ENCODE peak calls at places on chromosomes 6 and 20, in five cellular contexts. One of them, this sample, is unnamed.

GRCh38 chr6:127590344-127590743 is 13.4 kb downstream of the C6orf58 start:
- DNase-seq in IMR-90: no peak
- DNase-seq in neuronal stem cell: no peak
- DNase-seq in H9: no peak
- DNase-seq in H1: no peak
- DNase-seq in this sample: no peak

GRCh38 chr20:18527836-18528235 is 20.1 kb downstream of the SEC23B start:
- DNase-seq in IMR-90: peak; percentile 75
- DNase-seq in neuronal stem cell: no peak
- DNase-seq in H9: no peak
- DNase-seq in H1: no peak
- DNase-seq in this sample: no peak

GRCh38 chr6:37741757-37742400 is 44.2 kb upstream of the MDGA1 start:
- DNase-seq in IMR-90: no peak
- DNase-seq in neuronal stem cell: peak; percentile 42
- DNase-seq in H9: peak; percentile 56
- DNase-seq in H1: no peak
- DNase-seq in this sample: peak; percentile 71

GRCh38 chr6:166632731-166633130 is 5.7 kb upstream of the RPS6KA2 start:
- DNase-seq in IMR-90: no peak
- DNase-seq in neuronal stem cell: no peak
- DNase-seq in H9: no peak
- DNase-seq in H1: no peak
- DNase-seq in this sample: no peak

GRCh38 chr6:39934060-39934757 is at the start of gene MOCS1:
- DNase-seq in IMR-90: peak; percentile 47
- DNase-seq in neuronal stem cell: peak; percentile 58
- DNase-seq in H9: peak; percentile 90
- DNase-seq in H1: peak; percentile 56
- DNase-seq in this sample: peak; percentile 87

GRCh38 chr6:33247977-33248642 is 23.6 kb downstream of the VPS52 start:
- DNase-seq in IMR-90: peak; percentile 81
- DNase-seq in neuronal stem cell: peak; percentile 93
- DNase-seq in H9: peak; percentile 90
- DNase-seq in H1: peak; percentile 75
- DNase-seq in this sample: peak; percentile 90

GRCh38 chr6:22411408-22412105 is 114.7 kb upstream of the PRL start:
- DNase-seq in IMR-90: peak; percentile 51
- DNase-seq in neuronal stem cell: no peak
- DNase-seq in H9: no peak
- DNase-seq in H1: no peak
- DNase-seq in this sample: no peak

GRCh38 chr6:35288834-35289233 is 8.8 kb upstream of the DEF6 start:
- DNase-seq in IMR-90: no peak
- DNase-seq in neuronal stem cell: no peak
- DNase-seq in H9: no peak
- DNase-seq in H1: no peak
- DNase-seq in this sample: no peak

GRCh38 chr6:4612636-4613171 is 163.5 kb upstream of the CDYL start:
- DNase-seq in IMR-90: peak; percentile 32
- DNase-seq in neuronal stem cell: no peak
- DNase-seq in H9: no peak
- DNase-seq in H1: no peak
- DNase-seq in this sample: no peak

GRCh38 chr6:11392778-11393507 is 144.6 kb upstream of the TMEM170B start:
- DNase-seq in IMR-90: no peak
- DNase-seq in neuronal stem cell: no peak
- DNase-seq in H9: no peak
- DNase-seq in H1: no peak
- DNase-seq in this sample: peak; percentile 85

GRCh38 chr20:32811886-32812285 is 7.9 kb upstream of the MAPRE1 start:
- DNase-seq in IMR-90: no peak
- DNase-seq in neuronal stem cell: no peak
- DNase-seq in H9: no peak
- DNase-seq in H1: no peak
- DNase-seq in this sample: no peak

GRCh38 chr20:1619861-1620444 is at the start of gene SIRPB1:
- DNase-seq in IMR-90: peak; percentile 0
- DNase-seq in neuronal stem cell: no peak
- DNase-seq in H9: no peak
- DNase-seq in H1: no peak
- DNase-seq in this sample: no peak

GRCh38 chr6:129849456-129849855 is 11.7 kb downstream of the TMEM244 start:
- DNase-seq in IMR-90: peak; percentile 88
- DNase-seq in neuronal stem cell: no peak
- DNase-seq in H9: no peak
- DNase-seq in H1: no peak
- DNase-seq in this sample: peak; percentile 12

GRCh38 chr6:110328231-110328630 is 29.9 kb downstream of the METTL24 start:
- DNase-seq in IMR-90: peak; percentile 63
- DNase-seq in neuronal stem cell: no peak
- DNase-seq in H9: no peak
- DNase-seq in H1: no peak
- DNase-seq in this sample: no peak

GRCh38 chr20:44247676-44248419 is 740 bp downstream of the GDAP1L1 start:
- DNase-seq in IMR-90: peak; percentile 15
- DNase-seq in neuronal stem cell: peak; percentile 78
- DNase-seq in H9: peak; percentile 86
- DNase-seq in H1: peak; percentile 63
- DNase-seq in this sample: peak; percentile 78

GRCh38 chr20:48405909-48406308 is 421.9 kb downstream of the PREX1 start:
- DNase-seq in IMR-90: no peak
- DNase-seq in neuronal stem cell: no peak
- DNase-seq in H9: peak; percentile 82
- DNase-seq in H1: no peak
- DNase-seq in this sample: peak; percentile 89

GRCh38 chr20:63123326-63123725 is 92.6 kb downstream of the YTHDF1 start:
- DNase-seq in IMR-90: no peak
- DNase-seq in neuronal stem cell: no peak
- DNase-seq in H9: peak; percentile 23
- DNase-seq in H1: no peak
- DNase-seq in this sample: no peak

GRCh38 chr6:108009894-108010293 is 51.9 kb upstream of the SEC63 start:
- DNase-seq in IMR-90: no peak
- DNase-seq in neuronal stem cell: no peak
- DNase-seq in H9: no peak
- DNase-seq in H1: no peak
- DNase-seq in this sample: no peak

GRCh38 chr6:26249959-26250805 is 114.8 kb upstream of the BTN3A2 start:
- DNase-seq in IMR-90: peak; percentile 73
- DNase-seq in neuronal stem cell: peak; percentile 73
- DNase-seq in H9: peak; percentile 71
- DNase-seq in H1: no peak
- DNase-seq in this sample: peak; percentile 95

GRCh38 chr20:25389381-25389857 is 1.2 kb downstream of the ABHD12 start:
- DNase-seq in IMR-90: peak; percentile 57
- DNase-seq in neuronal stem cell: no peak
- DNase-seq in H9: no peak
- DNase-seq in H1: no peak
- DNase-seq in this sample: peak; percentile 46

GRCh38 chr6:41743406-41744235 is 3.6 kb downstream of the PGC start:
- DNase-seq in IMR-90: no peak
- DNase-seq in neuronal stem cell: no peak
- DNase-seq in H9: no peak
- DNase-seq in H1: no peak
- DNase-seq in this sample: no peak

GRCh38 chr6:41744236-41744787 is 2.9 kb downstream of the PGC start:
- DNase-seq in IMR-90: no peak
- DNase-seq in neuronal stem cell: no peak
- DNase-seq in H9: no peak
- DNase-seq in H1: no peak
- DNase-seq in this sample: no peak

GRCh38 chr6:41739041-41739440 is 3.6 kb upstream of the TFEB start:
- DNase-seq in IMR-90: no peak
- DNase-seq in neuronal stem cell: no peak
- DNase-seq in H9: no peak
- DNase-seq in H1: no peak
- DNase-seq in this sample: peak; percentile 69

GRCh38 chr6:41740366-41741162 is 5.2 kb upstream of the TFEB start:
- DNase-seq in IMR-90: no peak
- DNase-seq in neuronal stem cell: no peak
- DNase-seq in H9: no peak
- DNase-seq in H1: no peak
- DNase-seq in this sample: no peak

GRCh38 chr6:41741625-41742490 is 5.3 kb downstream of the PGC start:
- DNase-seq in IMR-90: no peak
- DNase-seq in neuronal stem cell: no peak
- DNase-seq in H9: no peak
- DNase-seq in H1: no peak
- DNase-seq in this sample: peak; percentile 25
- H2BK5ac ChIP-seq in IMR-90: no peak overlapping the region
- H2BK5ac ChIP-seq in neuronal stem cell: no peak overlapping the region
- H2BK5ac ChIP-seq in H9: no peak overlapping the region
- H2BK5ac ChIP-seq in H1: no peak overlapping the region
- H2BK5ac ChIP-seq in this sample: no peak overlapping the region

GRCh38 chr6:161444966-161445799 is 171.3 kb upstream of the AGPAT4 start:
- DNase-seq in IMR-90: peak; percentile 16
- DNase-seq in neuronal stem cell: no peak
- DNase-seq in H9: no peak
- DNase-seq in H1: no peak
- DNase-seq in this sample: no peak

GRCh38 chr6:161444464-161444863 is 170.6 kb upstream of the AGPAT4 start:
- DNase-seq in IMR-90: peak; percentile 24
- DNase-seq in neuronal stem cell: no peak
- DNase-seq in H9: peak; percentile 49
- DNase-seq in H1: no peak
- DNase-seq in this sample: peak; percentile 50

GRCh38 chr6:161446934-161447333 is 173.1 kb upstream of the AGPAT4 start:
- DNase-seq in IMR-90: no peak
- DNase-seq in neuronal stem cell: no peak
- DNase-seq in H9: no peak
- DNase-seq in H1: no peak
- DNase-seq in this sample: peak; percentile 24

GRCh38 chr6:161443868-161444267 is 170.0 kb upstream of the AGPAT4 start:
- DNase-seq in IMR-90: no peak
- DNase-seq in neuronal stem cell: no peak
- DNase-seq in H9: peak; percentile 83
- DNase-seq in H1: peak; percentile 31
- DNase-seq in this sample: peak; percentile 87

DNA sequence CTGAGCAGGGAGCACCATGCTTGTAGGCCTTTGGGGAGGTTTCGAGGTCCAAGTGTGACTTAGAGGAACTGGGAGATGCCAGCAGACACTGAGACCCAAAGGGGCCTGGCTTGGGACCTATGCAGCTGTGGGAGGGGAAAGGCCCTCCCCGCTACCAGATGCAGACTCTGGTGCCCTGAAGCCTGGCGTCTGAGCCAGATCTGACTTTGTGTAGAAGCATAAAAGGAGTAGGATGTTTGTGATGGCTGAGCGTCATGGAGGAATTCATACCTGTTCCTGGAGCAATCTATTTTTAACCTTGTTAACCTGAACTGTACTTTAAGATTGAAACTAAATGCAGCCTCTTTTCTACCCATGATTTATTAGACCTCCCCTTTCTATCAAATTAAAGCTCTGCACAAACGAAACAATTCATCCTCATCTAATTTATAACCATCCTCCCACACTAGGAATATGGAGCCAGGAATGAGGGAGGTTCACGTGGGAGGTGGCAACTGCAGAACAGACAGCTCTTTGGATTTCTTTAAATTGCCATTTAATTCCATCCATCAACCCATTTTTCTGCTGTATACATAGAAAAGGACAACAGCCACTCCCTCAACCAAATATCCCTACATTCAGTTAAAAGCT is 172.6 kb upstream of the AGPAT4 start:
- DNase-seq in IMR-90: no peak
- DNase-seq in neuronal stem cell: no peak
- DNase-seq in H9: no peak
- DNase-seq in H1: no peak
- DNase-seq in this sample: no peak
- H2BK5ac ChIP-seq in IMR-90: no peak overlapping the region
- H2BK5ac ChIP-seq in neuronal stem cell: peak overlapping the region; percentile 3
- H2BK5ac ChIP-seq in H9: no peak overlapping the region
- H2BK5ac ChIP-seq in H1: no peak overlapping the region
- H2BK5ac ChIP-seq in this sample: no peak overlapping the region

DNA sequence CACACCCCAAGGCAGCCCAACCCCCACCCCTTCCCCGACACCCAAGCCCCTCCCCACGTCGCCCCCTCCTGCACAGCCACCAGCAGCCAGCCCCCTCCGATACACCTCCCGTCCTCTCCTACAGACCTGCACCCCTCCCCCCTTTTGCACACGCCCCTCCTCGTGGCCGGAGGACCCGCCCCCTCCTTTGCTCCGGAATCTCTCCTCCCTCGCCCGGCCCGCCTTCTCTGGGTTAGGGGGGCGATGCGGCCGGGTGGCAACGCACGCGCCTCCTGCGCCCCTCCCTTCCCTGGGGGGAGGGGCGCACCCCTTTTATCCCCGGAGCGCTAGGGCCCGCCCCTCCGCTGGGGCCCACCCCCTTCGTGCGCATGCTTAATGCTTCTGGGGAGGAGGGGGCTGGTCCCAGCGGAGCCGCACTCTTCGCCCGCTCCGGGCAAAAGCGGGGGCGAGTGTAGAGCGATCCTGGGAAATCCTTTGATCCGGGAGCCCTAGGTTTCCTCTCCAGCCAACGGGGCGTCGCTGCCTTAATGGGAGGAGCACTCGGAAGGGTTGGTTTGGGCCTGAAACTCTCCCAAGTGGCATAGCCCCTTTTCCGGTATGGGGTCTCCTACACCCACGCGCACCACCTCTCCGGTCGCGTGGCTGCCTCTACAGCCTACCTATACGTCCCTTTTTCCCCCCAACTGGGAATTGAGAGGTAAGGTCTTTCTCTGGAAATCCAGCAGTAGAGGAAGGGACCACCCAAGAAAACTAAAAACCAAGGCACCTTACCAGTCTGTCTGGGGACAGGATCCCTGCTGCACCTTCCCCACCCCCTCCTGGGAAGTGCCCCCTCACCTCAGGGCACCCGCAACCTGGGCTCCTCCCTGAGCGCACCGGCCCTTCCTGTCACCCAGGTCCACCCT is 1.9 kb downstream of the SOX12 start:
- DNase-seq in IMR-90: peak; percentile 92
- DNase-seq in neuronal stem cell: peak; percentile 98
- DNase-seq in H9: peak; percentile 98
- DNase-seq in H1: peak; percentile 94
- DNase-seq in this sample: peak; percentile 97
- H2BK5ac ChIP-seq in IMR-90: no peak overlapping the region
- H2BK5ac ChIP-seq in neuronal stem cell: peak overlapping the region; percentile 49
- H2BK5ac ChIP-seq in H9: no peak overlapping the region
- H2BK5ac ChIP-seq in H1: peak overlapping the region; percentile 98
- H2BK5ac ChIP-seq in this sample: no peak overlapping the region

GRCh38 chr6:28264834-28265401 is 2.0 kb upstream of the ZSCAN26 start:
- DNase-seq in IMR-90: peak; percentile 4
- DNase-seq in neuronal stem cell: no peak
- DNase-seq in H9: no peak
- DNase-seq in H1: no peak
- DNase-seq in this sample: no peak

GRCh38 chr6:28266962-28267694 is at the start of gene ZSCAN26:
- DNase-seq in IMR-90: peak; percentile 89
- DNase-seq in neuronal stem cell: peak; percentile 87
- DNase-seq in H9: peak; percentile 85
- DNase-seq in H1: peak; percentile 78
- DNase-seq in this sample: peak; percentile 96

GRCh38 chr6:28266563-28266961 is 381 bp upstream of the ZSCAN26 start:
- DNase-seq in IMR-90: no peak
- DNase-seq in neuronal stem cell: no peak
- DNase-seq in H9: no peak
- DNase-seq in H1: no peak
- DNase-seq in this sample: no peak

GRCh38 chr6:28269492-28269891 is 2.5 kb downstream of the ZSCAN26 start:
- DNase-seq in IMR-90: peak; percentile 92
- DNase-seq in neuronal stem cell: no peak
- DNase-seq in H9: no peak
- DNase-seq in H1: no peak
- DNase-seq in this sample: peak; percentile 9

GRCh38 chr6:28267695-28268059 is 734 bp downstream of the ZSCAN26 start:
- DNase-seq in IMR-90: no peak
- DNase-seq in neuronal stem cell: no peak
- DNase-seq in H9: no peak
- DNase-seq in H1: no peak
- DNase-seq in this sample: no peak
- H2BK5ac ChIP-seq in IMR-90: peak overlapping the region; percentile 85
- H2BK5ac ChIP-seq in neuronal stem cell: no peak overlapping the region
- H2BK5ac ChIP-seq in H9: no peak overlapping the region
- H2BK5ac ChIP-seq in H1: no peak overlapping the region
- H2BK5ac ChIP-seq in this sample: no peak overlapping the region